ENCODE peak calls at places on chromosomes 4 and X, in five cellular contexts. N is OCI-LY7, X is PC-9, Y is pancreas, J is RWPE1. R is an unnamed sample.

GRCh38 chr4:1250921-1251772 is 2.2 kb upstream of the CTBP1 start:
- DNase-seq in Y (peak), J (no peak), N (no peak), X (no peak), R (no peak)

GRCh38 chrX:11446331-11446730 is 153.1 kb downstream of the AMELX start:
- DNase-seq in J (no peak), Y (no peak), N (no peak), X (no peak), R (no peak)

GRCh38 chr4:154506253-154506652 is 14.7 kb upstream of the DCHS2 start:
- DNase-seq in Y (no peak), X (no peak), J (no peak), N (peak), R (peak)

GRCh38 chr4:165971941-165972340 is 98.9 kb downstream of the TLL1 start:
- DNase-seq in X (peak), Y (no peak), J (peak), N (no peak), R (no peak)

GRCh38 chr4:87152310-87153061 is 67.9 kb downstream of the KLHL8 start:
- DNase-seq in Y (no peak), X (no peak), J (no peak), N (no peak), R (no peak)

GRCh38 chr4:159238631-159239030 is 135.8 kb downstream of the RAPGEF2 start:
- DNase-seq in Y (no peak), J (no peak), X (no peak), N (no peak), R (no peak)

GRCh38 chrX:65644621-65645287 is 22.7 kb upstream of the MSN start:
- DNase-seq in X (peak), N (no peak), Y (peak), J (peak), R (peak)

GRCh38 chr4:108117473-108118182 is 51.1 kb downstream of the LEF1 start:
- DNase-seq in X (no peak), J (no peak), N (peak), Y (no peak), R (peak)

GRCh38 chr4:105900541-105900940 is 5.3 kb downstream of the NPNT start:
- DNase-seq in N (no peak), X (no peak), J (no peak), Y (no peak), R (no peak)

GRCh38 chrX:122868626-122869025 is 315.5 kb upstream of the GRIA3 start:
- DNase-seq in N (no peak), J (no peak), Y (no peak), X (no peak), R (no peak)

GRCh38 chrX:7266261-7266660 is 118.3 kb upstream of the PUDP start:
- DNase-seq in N (no peak), Y (no peak), X (no peak), J (no peak), R (no peak)

GRCh38 chr4:18021470-18021719 is 160 bp downstream of the LCORL start:
- DNase-seq in N (no peak), J (peak), Y (no peak), X (no peak), R (peak)

GRCh38 chr4:41095973-41096372 is 118.4 kb downstream of the APBB2 start:
- DNase-seq in J (peak), Y (no peak), N (peak), X (no peak), R (peak)

GRCh38 chr4:151169900-151170299 is 70.5 kb downstream of the RPS3A start:
- DNase-seq in Y (no peak), X (no peak), J (no peak), N (no peak), R (no peak)

GRCh38 chr4:103994059-103994458 is 274.3 kb upstream of the TACR3 start:
- DNase-seq in J (no peak), N (no peak), Y (no peak), X (no peak), R (no peak)

GRCh38 chr4:40675166-40675565 is 45.5 kb upstream of the RBM47 start:
- DNase-seq in N (no peak), J (peak), X (peak), Y (no peak), R (no peak)

GRCh38 chr4:147104768-147105167 is 159.1 kb upstream of the TTC29 start:
- DNase-seq in N (no peak), X (no peak), J (no peak), Y (no peak), R (no peak)

GRCh38 chr4:38990241-38990640 is 42.0 kb downstream of the TMEM156 start:
- DNase-seq in N (no peak), Y (no peak), X (no peak), J (no peak), R (no peak)

GRCh38 chr4:15001825-15002658 is at the start of gene CPEB2:
- DNase-seq in X (peak), Y (peak), N (peak), J (peak), R (peak)

GRCh38 chrX:53080628-53081580 is 1.3 kb upstream of the TSPYL2 start:
- DNase-seq in N (no peak), J (no peak), X (no peak), Y (no peak), R (no peak)

GRCh38 chr4:7101692-7102515 is 34.0 kb upstream of the GRPEL1 start:
- DNase-seq in J (peak), N (peak), X (peak), Y (peak), R (peak)

GRCh38 chrX:38560776-38561125 is 591 bp upstream of the TSPAN7 start:
- DNase-seq in N (no peak), Y (peak), J (no peak), X (no peak), R (no peak)

GRCh38 chr4:96379524-96379923 is 539.6 kb downstream of the PDHA2 start:
- DNase-seq in N (no peak), X (no peak), J (no peak), Y (no peak), R (no peak)

GRCh38 chr4:149120331-149121014 is 678.3 kb upstream of the NR3C2 start:
- DNase-seq in J (no peak), X (no peak), N (no peak), Y (no peak), R (peak)

GRCh38 chr4:139453041-139453370 is 915 bp upstream of the RAB33B start:
- DNase-seq in N (peak), X (peak), J (peak), Y (no peak), R (peak)

GRCh38 chr4:6852582-6852981 is 57.0 kb upstream of the TBC1D14 start:
- DNase-seq in N (no peak), Y (no peak), J (no peak), X (peak), R (no peak)

GRCh38 chr4:6230502-6230785 is 30.1 kb upstream of the JAKMIP1 start:
- DNase-seq in Y (no peak), X (no peak), J (no peak), N (no peak), R (no peak)

GRCh38 chr4:148007789-148008188 is 275.9 kb downstream of the ARHGAP10 start:
- DNase-seq in J (no peak), X (no peak), N (no peak), Y (no peak), R (no peak)

GRCh38 chr4:139933541-139933940 is 220.4 kb downstream of the MAML3 start:
- DNase-seq in J (no peak), X (no peak), Y (peak), N (no peak), R (no peak)

GRCh38 chrX:100649550-100650356 is 5.8 kb downstream of the SRPX2 start:
- DNase-seq in Y (no peak), X (peak), N (no peak), J (peak), R (peak)

GRCh38 chr4:65893957-65894755 is 223.9 kb upstream of the EPHA5 start:
- DNase-seq in J (no peak), X (no peak), N (no peak), Y (no peak), R (no peak)

GRCh38 chrX:117063224-117063623 is 600.4 kb upstream of the CT83 start:
- DNase-seq in X (no peak), Y (no peak), J (no peak), N (no peak), R (no peak)

GRCh38 chr4:110119347-110119746 is 79.1 kb downstream of the ELOVL6 start:
- DNase-seq in Y (no peak), N (no peak), J (peak), X (peak), R (no peak)

GRCh38 chr4:32425243-32425642 is 1705.1 kb downstream of the PCDH7 start:
- DNase-seq in X (no peak), Y (no peak), J (no peak), N (no peak), R (no peak)

GRCh38 chr4:25908491-25908901 is 5.5 kb upstream of the SMIM20 start:
- DNase-seq in X (peak), Y (no peak), N (no peak), J (peak), R (peak)

GRCh38 chrX:100976211-100976610 is 6.7 kb downstream of the ARL13A start:
- DNase-seq in X (peak), N (no peak), J (no peak), Y (no peak), R (no peak)

GRCh38 chr4:47933798-47934197 is 19.4 kb upstream of the NFXL1 start:
- DNase-seq in N (peak), Y (no peak), X (peak), J (peak), R (no peak)

GRCh38 chrX:133190877-133191738 is 27.0 kb downstream of the TFDP3 start:
- DNase-seq in J (no peak), Y (no peak), X (no peak), N (no peak), R (no peak)

GRCh38 chr4:81621490-81621889 is 149.8 kb upstream of the RASGEF1B start:
- DNase-seq in Y (no peak), J (no peak), N (peak), X (no peak), R (no peak)

DNA sequence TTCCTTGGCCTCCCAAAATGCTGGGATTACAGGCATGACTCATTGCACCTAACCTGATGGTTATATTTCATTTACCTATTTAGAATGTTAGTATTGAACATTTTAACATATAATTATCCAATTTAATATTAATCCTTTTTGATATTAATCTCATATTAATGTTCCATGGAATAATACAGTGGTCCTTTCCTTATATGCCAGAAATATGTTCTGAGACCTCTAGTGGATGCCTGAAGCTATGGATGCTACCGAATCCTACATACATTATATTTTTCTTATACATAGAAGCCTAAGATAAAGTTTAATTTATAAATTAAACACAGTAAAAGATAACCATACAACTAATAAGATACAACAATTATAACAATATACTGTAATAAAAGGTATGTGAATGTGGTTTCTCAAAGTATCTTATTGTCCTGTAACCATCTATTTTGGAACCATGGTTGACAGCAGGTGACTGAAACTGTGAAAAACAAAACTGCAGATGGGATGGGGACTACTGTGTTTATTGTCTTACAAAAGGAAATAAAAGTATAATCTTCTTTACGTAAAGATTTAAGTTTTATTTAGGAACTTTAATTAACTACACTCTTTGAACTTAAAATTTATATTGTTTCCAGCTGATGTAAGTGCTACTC is 431.4 kb downstream of the GRID2 start:
- DNase-seq in Y (no peak), J (no peak), N (no peak), X (no peak), R (no peak)
- TF ChIP-seq CTCF in Y (no peak), J (no peak), N (peak), X (no peak), R (peak)

GRCh38 chrX:12948495-12948894 is 26.4 kb upstream of the TMSB4X start:
- DNase-seq in J (no peak), Y (no peak), N (no peak), X (no peak), R (no peak)
- H3K27ac ChIP-seq in J (no peak), Y (no peak), N (no peak), X (peak), R (no peak)

GRCh38 chr4:21447320-21448055 is 501.1 kb downstream of the KCNIP4 start:
- DNase-seq in Y (no peak), X (no peak), N (no peak), J (peak), R (no peak)
- TF ChIP-seq CTCF in Y (no peak), X (no peak), N (no peak), J (no peak), R (peak)

GRCh38 chrX:19753368-19753767 is 134.0 kb downstream of the SH3KBP1 start:
- DNase-seq in Y (no peak), N (no peak), J (no peak), X (no peak), R (no peak)
- H3K27ac ChIP-seq in Y (no peak), N (peak), J (no peak), X (no peak), R (no peak)

DNA sequence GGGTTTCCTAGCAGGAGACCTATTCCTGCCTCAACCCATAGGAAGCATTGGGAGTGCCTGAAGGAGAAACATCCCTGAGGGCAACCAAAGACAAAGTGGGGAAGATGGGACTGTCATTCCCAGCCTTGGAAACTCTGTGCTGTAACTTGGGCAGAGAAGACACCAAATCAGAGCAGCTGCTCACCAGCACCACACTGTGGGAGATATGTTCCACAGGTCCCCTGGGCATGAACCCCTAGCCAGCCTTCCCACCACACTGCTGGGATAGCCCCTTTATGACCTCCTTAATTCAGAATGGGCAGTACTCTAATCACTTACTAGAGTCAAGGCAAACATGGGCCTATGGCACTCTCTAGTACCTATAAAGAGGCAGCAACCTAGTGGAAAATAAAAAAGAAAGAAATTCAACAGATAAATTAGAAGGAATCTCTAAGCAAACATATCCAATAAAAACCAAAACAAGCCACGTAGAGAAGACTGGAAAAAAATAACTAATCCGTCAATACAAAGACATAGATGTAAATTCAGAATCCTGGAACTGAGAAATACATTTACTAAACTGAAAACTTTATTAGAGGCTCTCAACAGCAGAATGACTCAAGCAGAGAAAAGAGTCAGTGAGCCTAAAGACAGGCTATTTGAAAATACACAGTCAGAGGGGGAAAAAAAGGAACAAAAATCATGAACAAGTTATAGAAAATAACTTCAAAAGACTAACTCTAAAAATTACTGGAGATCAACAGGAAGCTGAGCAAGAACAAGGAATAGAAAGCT is 878.4 kb upstream of the FRG1 start:
- DNase-seq in X (no peak), N (no peak), Y (no peak), J (no peak), R (no peak)
- TF ChIP-seq CTCF in X (no peak), N (no peak), Y (no peak), J (no peak), R (peak)

DNA sequence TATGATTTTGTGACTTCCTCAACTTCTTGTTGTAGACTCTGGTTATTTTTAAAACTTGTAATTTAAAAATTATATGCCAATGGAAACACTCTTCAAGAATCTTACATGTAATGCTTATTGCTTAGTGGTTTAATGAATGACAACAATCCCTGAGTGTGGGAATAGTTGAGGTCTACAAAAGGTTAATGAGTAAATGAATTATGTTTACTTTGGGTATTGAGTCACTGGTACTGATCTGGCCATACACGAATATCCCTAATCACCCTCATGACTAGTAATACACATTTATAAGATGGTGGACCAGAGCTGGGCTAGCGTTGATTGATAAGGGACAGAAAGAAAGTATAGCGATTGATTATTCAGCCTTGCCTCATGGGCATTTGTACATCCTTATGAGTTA is 47.1 kb downstream of the FGF2 start:
- DNase-seq in J (peak), N (no peak), Y (no peak), X (peak), R (peak)
- H3K27ac ChIP-seq in J (no peak), N (no peak), Y (no peak), X (peak), R (peak)

DNA sequence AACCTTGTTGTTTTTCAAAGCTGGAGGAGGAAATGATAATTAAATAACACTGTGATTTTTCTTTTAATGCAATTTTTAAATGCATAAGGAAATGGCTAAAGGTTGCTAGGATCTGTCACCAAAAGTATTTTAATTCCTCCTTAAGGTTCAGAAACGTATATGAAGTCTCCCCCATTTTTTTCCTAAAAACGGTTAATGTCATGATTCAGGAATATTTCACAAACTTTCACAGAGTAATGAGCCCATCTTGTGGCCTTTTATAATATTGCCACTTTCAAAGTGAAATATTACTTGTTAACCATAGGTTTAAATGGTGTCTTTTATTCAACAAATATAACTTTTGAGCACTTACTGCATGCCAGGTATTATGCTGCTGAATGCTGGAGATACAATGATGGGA is 99.5 kb upstream of the USP38 start:
- DNase-seq in N (no peak), Y (no peak), J (no peak), X (no peak), R (no peak)
- TF ChIP-seq CTCF in N (peak), Y (no peak), J (peak), X (peak), R (no peak)

DNA sequence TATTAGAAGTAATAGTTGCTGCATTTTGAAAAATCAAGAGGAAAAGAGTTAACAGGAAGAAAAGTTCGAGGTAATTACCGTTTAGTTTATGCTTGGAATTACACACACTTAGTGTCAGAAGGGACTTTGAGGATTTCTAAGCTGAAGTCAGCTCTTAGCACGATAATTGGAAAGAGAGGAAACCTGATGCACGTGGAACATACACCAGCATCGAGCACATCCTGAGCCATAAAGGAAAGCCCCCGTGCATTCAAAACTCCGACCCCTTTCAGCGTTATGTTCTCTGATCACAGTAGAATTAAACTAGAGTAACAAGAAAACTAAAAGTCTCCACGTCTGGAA is 400 bp upstream of the PAQR3 start:
- DNase-seq in N (no peak), J (no peak), X (no peak), Y (no peak), R (no peak)
- H3K27ac ChIP-seq in N (peak), J (peak), X (no peak), Y (no peak), R (no peak)

R was measured in brain microvascular endothelial cell.